ENCODE peak calls at places on chromosomes 5 and 9, in four cellular contexts. D is HCT116, H is uterus, Z is heart left ventricle. R is an unnamed sample.

GRCh38 chr5:80125962-80126480 is 90.9 kb downstream of the THBS4 start:
- DNase-seq in H (no peak), Z (no peak), D (peak; percentile 29), R (no peak)

GRCh38 chr5:139473105-139473504 is 2.3 kb downstream of the SMIM33 start:
- DNase-seq in D (no peak), Z (no peak), H (no peak), R (no peak)

GRCh38 chr5:1032551-1033027 is 24.0 kb downstream of the NKD2 start:
- DNase-seq in H (no peak), D (no peak), Z (no peak), R (no peak)

GRCh38 chr5:168357881-168358280 is 66.4 kb downstream of the WWC1 start:
- DNase-seq in Z (no peak), D (no peak), H (no peak), R (no peak)

GRCh38 chr5:74556631-74557595 is 83.6 kb downstream of the ENC1 start:
- DNase-seq in H (no peak), D (no peak), Z (no peak), R (no peak)

GRCh38 chr5:56585466-56585865 is 229.9 kb upstream of the MAP3K1 start:
- DNase-seq in Z (no peak), H (no peak), D (no peak), R (peak; percentile 63)

GRCh38 chr9:128121924-128122808 is 5.4 kb downstream of the PTGES2 start:
- DNase-seq in H (no peak), D (no peak), Z (no peak), R (no peak)

GRCh38 chr9:120931278-120932085 is 4.9 kb upstream of the TRAF1 start:
- DNase-seq in H (no peak), D (no peak), Z (no peak), R (no peak)

GRCh38 chr5:151072234-151073025 is 8.4 kb downstream of the TNIP1 start:
- DNase-seq in Z (no peak), H (no peak), D (no peak), R (no peak)

GRCh38 chr5:157485811-157486739 is 26.1 kb downstream of the NIPAL4 start:
- DNase-seq in Z (no peak), H (no peak), D (no peak), R (no peak)

GRCh38 chr5:79236364-79236969 is 536 bp downstream of the JMY start:
- DNase-seq in H (no peak), D (no peak), Z (peak; percentile 35), R (no peak)

GRCh38 chr5:181170996-181171395 is 23.6 kb downstream of the OR2V2 start:
- DNase-seq in D (no peak), H (no peak), Z (no peak), R (no peak)

GRCh38 chr5:37715361-37715760 is 124.5 kb downstream of the GDNF start:
- DNase-seq in D (no peak), Z (no peak), H (no peak), R (no peak)

GRCh38 chr9:13756943-13757342 is 477.5 kb upstream of the MPDZ start:
- DNase-seq in H (no peak), D (no peak), Z (no peak), R (no peak)

GRCh38 chr5:4375640-4376039 is 764.5 kb upstream of the ADAMTS16 start:
- DNase-seq in Z (no peak), H (no peak), D (no peak), R (no peak)

GRCh38 chr5:175464414-175465233 is 13.7 kb upstream of the SFXN1 start:
- DNase-seq in Z (no peak), H (no peak), D (peak; percentile 41), R (no peak)

GRCh38 chr5:98656106-98656795 is 117.2 kb upstream of the RGMB start:
- DNase-seq in H (no peak), Z (no peak), D (no peak), R (no peak)

GRCh38 chr5:126355940-126356339 is 67.3 kb upstream of the GRAMD2B start:
- DNase-seq in H (no peak), D (no peak), Z (no peak), R (no peak)

GRCh38 chr5:126351138-126351537 is 72.1 kb upstream of the GRAMD2B start:
- DNase-seq in D (no peak), Z (no peak), H (no peak), R (no peak)

GRCh38 chr5:126357585-126358342 is 65.4 kb upstream of the GRAMD2B start:
- DNase-seq in D (no peak), H (no peak), Z (no peak), R (no peak)

GRCh38 chr5:126354857-126355731 is 68.1 kb upstream of the GRAMD2B start:
- DNase-seq in Z (no peak), H (no peak), D (no peak), R (no peak)

DNA sequence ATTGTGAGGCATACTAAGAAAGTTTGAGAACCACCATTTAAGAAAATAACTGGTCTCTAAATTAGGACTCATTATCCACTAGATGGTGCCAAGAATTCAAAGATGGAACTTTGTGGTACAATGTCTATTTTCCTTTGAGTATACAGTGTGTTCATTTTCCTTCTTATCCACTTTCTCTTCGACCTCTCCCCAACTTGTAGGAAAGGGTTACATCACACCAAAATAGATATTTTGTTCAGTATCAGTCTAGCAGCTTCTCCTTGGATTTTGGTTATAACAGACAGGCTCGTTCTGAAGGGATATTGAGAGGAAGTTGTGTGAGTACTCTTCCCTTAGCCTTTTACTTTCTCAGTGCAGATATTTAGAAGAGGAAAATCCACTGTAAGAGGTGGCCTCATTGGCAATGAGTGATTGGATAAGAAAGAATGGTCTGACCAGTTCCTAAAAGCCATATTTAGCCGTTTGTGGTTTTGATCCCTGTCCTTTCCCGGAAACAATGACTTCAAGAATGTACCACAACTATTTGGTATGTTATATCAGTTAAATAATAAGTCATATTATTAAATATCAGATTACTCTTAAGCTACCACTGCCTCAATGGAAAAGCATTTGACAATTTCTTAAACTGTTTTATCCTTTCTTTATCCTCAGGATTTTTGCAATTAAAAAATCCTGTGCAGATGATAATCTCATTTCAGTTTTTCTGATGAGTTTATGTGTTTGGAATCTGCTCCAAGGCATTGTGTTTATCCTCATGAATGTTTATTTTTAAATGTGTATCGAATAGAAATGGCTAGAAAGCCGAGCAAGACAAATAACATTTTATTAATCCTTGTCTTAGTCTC is 69.0 kb upstream of the GRAMD2B start:
- DNase-seq in H (no peak), D (peak; percentile 64), Z (no peak), R (no peak)
- TF ChIP-seq POLR2A in H (no peak), D (no peak), Z (no peak), R (no peak)

GRCh38 chr5:132272341-132273210 is 15.1 kb downstream of the PDLIM4 start:
- DNase-seq in H (peak; percentile 60), D (no peak), Z (peak; percentile 52), R (peak; percentile 46)
- TF ChIP-seq POLR2A in H (no peak), D (no peak), Z (no peak), R (no peak)

DNA sequence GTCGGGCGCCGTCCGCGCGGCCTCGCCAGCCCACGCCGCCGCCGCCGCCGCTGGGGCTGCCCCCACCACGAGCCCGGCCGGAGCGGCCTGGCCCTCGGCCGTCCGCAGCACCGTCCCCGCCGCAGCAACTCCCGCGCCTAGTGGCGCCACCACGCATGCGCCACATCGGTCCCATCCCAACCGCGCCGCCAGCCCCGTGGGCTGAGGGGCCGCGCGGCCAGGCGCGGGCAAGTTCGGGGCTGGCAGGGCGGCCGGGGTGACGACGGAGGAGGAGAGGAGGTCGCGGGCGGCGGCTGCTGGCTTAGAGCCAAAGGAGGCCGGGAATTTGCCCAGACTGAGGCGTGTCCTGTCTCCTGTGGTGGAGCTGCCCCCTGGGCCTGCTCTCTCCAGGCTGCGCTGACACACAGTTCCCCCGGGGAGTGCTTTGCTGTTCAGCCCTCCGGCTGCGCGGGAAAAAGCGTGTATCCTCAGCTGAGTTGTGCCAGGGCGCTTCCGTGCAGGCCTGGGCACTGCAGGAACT is at the start of gene TUSC1:
- DNase-seq in D (no peak), H (peak; percentile 87), Z (peak; percentile 84), R (peak; percentile 74)
- TF ChIP-seq POLR2A in D (no peak), H (peak; percentile 70), Z (peak; percentile 38), R (peak; percentile 36)

GRCh38 chr9:91714020-91714721 is 235.9 kb downstream of the ROR2 start:
- DNase-seq in Z (peak; percentile 49), D (peak; percentile 34), H (peak; percentile 79), R (peak; percentile 50)
- TF ChIP-seq POLR2A in Z (no peak), D (no peak), H (no peak), R (no peak)

DNA sequence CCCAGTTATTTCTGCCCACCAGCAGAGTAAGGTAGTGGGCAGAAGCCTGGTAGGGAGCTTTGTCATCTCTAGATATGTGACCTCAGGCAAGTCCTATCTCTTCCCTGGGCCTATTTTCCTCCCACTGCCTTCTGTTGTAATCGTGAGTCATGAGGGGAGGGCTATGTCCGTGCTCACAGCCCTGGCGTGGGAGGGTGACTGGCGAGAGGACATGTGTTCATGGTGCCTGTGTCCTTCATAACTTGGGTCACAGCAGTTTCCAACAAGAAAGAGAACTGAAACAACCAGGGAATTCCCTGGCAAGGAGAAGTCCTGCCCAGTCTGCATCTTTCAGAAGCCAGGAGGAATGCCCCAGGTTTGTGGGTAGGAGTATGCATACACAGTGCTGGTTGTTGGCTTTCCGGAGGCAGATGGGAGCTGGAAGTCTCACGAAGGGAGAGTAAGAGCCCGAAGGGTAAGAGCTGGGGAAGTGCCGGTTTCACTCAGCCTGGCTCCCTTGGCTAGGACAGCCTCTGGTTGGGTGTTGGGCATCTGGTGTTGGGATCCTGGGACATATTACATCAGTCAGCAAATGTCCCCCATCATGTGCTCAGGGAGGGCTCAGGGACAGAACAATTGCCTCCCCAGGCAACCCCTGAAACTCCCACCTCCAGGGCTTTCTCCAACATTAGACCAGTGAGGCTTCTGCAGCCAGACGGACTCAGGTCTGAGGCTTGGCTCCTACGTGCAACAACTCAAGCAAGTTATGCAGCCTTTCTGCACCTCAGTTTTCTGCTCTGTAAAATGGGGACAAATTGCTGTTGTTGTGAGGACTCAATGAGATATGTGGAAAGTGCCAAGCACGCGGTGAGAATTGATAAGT is 4.3 kb upstream of the TIFAB start:
- DNase-seq in D (peak; percentile 46), H (no peak), Z (no peak), R (no peak)
- TF ChIP-seq POLR2A in D (no peak), H (no peak), Z (no peak), R (no peak)